ENCODE peak calls at places on chromosome 1, in nine cellular contexts. One of them, this sample, is unnamed.

GRCh38 chr1:222283147-222283768 is 264.6 kb downstream of the HHIPL2 start:
- DNase-seq in NCI-H1436: no peak
- DNase-seq in DMS153: no peak
- DNase-seq in epithelial cell of esophagus: peak
- DNase-seq in NCI-H187: no peak
- DNase-seq in Calu3: no peak
- DNase-seq in HAP-1: no peak
- DNase-seq in activated T-cell treated with anti-CD3 and anti-CD28 coated beads, Interleukin-2, amount 50 U/mL, for 1 hour: no peak
- DNase-seq in astrocyte of the spinal cord: peak
- DNase-seq in this sample: no peak

GRCh38 chr1:14777516-14778506 is 179.3 kb downstream of the KAZN start:
- DNase-seq in NCI-H1436: no peak
- DNase-seq in DMS153: no peak
- DNase-seq in epithelial cell of esophagus: no peak
- DNase-seq in NCI-H187: no peak
- DNase-seq in Calu3: no peak
- DNase-seq in HAP-1: no peak
- DNase-seq in activated T-cell treated with anti-CD3 and anti-CD28 coated beads, Interleukin-2, amount 50 U/mL, for 1 hour: no peak
- DNase-seq in astrocyte of the spinal cord: no peak
- DNase-seq in this sample: no peak

GRCh38 chr1:181101581-181102226 is 13.2 kb downstream of the IER5 start:
- DNase-seq in NCI-H1436: no peak
- DNase-seq in DMS153: peak
- DNase-seq in epithelial cell of esophagus: no peak
- DNase-seq in NCI-H187: peak
- DNase-seq in Calu3: no peak
- DNase-seq in HAP-1: no peak
- DNase-seq in activated T-cell treated with anti-CD3 and anti-CD28 coated beads, Interleukin-2, amount 50 U/mL, for 1 hour: no peak
- DNase-seq in astrocyte of the spinal cord: peak
- DNase-seq in this sample: peak

GRCh38 chr1:95451054-95451453 is 217.0 kb downstream of the RWDD3 start:
- DNase-seq in NCI-H1436: no peak
- DNase-seq in DMS153: no peak
- DNase-seq in epithelial cell of esophagus: peak
- DNase-seq in NCI-H187: no peak
- DNase-seq in Calu3: peak
- DNase-seq in HAP-1: peak
- DNase-seq in activated T-cell treated with anti-CD3 and anti-CD28 coated beads, Interleukin-2, amount 50 U/mL, for 1 hour: no peak
- DNase-seq in astrocyte of the spinal cord: no peak
- DNase-seq in this sample: no peak

GRCh38 chr1:187121661-187122060 is 292.9 kb downstream of the PLA2G4A start:
- DNase-seq in NCI-H1436: no peak
- DNase-seq in DMS153: no peak
- DNase-seq in epithelial cell of esophagus: no peak
- DNase-seq in NCI-H187: no peak
- DNase-seq in Calu3: no peak
- DNase-seq in HAP-1: no peak
- DNase-seq in activated T-cell treated with anti-CD3 and anti-CD28 coated beads, Interleukin-2, amount 50 U/mL, for 1 hour: no peak
- DNase-seq in astrocyte of the spinal cord: no peak
- DNase-seq in this sample: no peak

GRCh38 chr1:178337091-178337726 is 159.6 kb downstream of the CLEC20A start:
- DNase-seq in NCI-H1436: no peak
- DNase-seq in DMS153: no peak
- DNase-seq in epithelial cell of esophagus: no peak
- DNase-seq in NCI-H187: no peak
- DNase-seq in Calu3: no peak
- DNase-seq in HAP-1: no peak
- DNase-seq in activated T-cell treated with anti-CD3 and anti-CD28 coated beads, Interleukin-2, amount 50 U/mL, for 1 hour: no peak
- DNase-seq in astrocyte of the spinal cord: no peak
- DNase-seq in this sample: no peak

GRCh38 chr1:230160957-230161771 is 94.1 kb downstream of the GALNT2 start:
- DNase-seq in NCI-H1436: no peak
- DNase-seq in DMS153: peak
- DNase-seq in epithelial cell of esophagus: peak
- DNase-seq in NCI-H187: no peak
- DNase-seq in Calu3: no peak
- DNase-seq in HAP-1: no peak
- DNase-seq in activated T-cell treated with anti-CD3 and anti-CD28 coated beads, Interleukin-2, amount 50 U/mL, for 1 hour: no peak
- DNase-seq in astrocyte of the spinal cord: no peak
- DNase-seq in this sample: peak

GRCh38 chr1:222641269-222641948 is 23.5 kb downstream of the MIA3 start:
- DNase-seq in NCI-H1436: no peak
- DNase-seq in DMS153: no peak
- DNase-seq in epithelial cell of esophagus: peak
- DNase-seq in NCI-H187: no peak
- DNase-seq in Calu3: no peak
- DNase-seq in HAP-1: no peak
- DNase-seq in activated T-cell treated with anti-CD3 and anti-CD28 coated beads, Interleukin-2, amount 50 U/mL, for 1 hour: no peak
- DNase-seq in astrocyte of the spinal cord: no peak
- DNase-seq in this sample: no peak

GRCh38 chr1:225479341-225479740 is 51.5 kb upstream of the LBR start:
- DNase-seq in NCI-H1436: no peak
- DNase-seq in DMS153: no peak
- DNase-seq in epithelial cell of esophagus: no peak
- DNase-seq in NCI-H187: no peak
- DNase-seq in Calu3: no peak
- DNase-seq in HAP-1: no peak
- DNase-seq in activated T-cell treated with anti-CD3 and anti-CD28 coated beads, Interleukin-2, amount 50 U/mL, for 1 hour: no peak
- DNase-seq in astrocyte of the spinal cord: no peak
- DNase-seq in this sample: no peak

GRCh38 chr1:10319750-10320149 is 79.1 kb upstream of the PGD start:
- DNase-seq in NCI-H1436: no peak
- DNase-seq in DMS153: no peak
- DNase-seq in epithelial cell of esophagus: no peak
- DNase-seq in NCI-H187: no peak
- DNase-seq in Calu3: no peak
- DNase-seq in HAP-1: no peak
- DNase-seq in activated T-cell treated with anti-CD3 and anti-CD28 coated beads, Interleukin-2, amount 50 U/mL, for 1 hour: no peak
- DNase-seq in astrocyte of the spinal cord: no peak
- DNase-seq in this sample: no peak

GRCh38 chr1:50476800-50477199 is 53.6 kb upstream of the DMRTA2 start:
- DNase-seq in NCI-H1436: no peak
- DNase-seq in DMS153: no peak
- DNase-seq in epithelial cell of esophagus: no peak
- DNase-seq in NCI-H187: no peak
- DNase-seq in Calu3: no peak
- DNase-seq in HAP-1: no peak
- DNase-seq in activated T-cell treated with anti-CD3 and anti-CD28 coated beads, Interleukin-2, amount 50 U/mL, for 1 hour: no peak
- DNase-seq in astrocyte of the spinal cord: no peak
- DNase-seq in this sample: no peak

GRCh38 chr1:237873487-237873927 is 17.2 kb downstream of the ZP4 start:
- DNase-seq in NCI-H1436: no peak
- DNase-seq in DMS153: peak
- DNase-seq in epithelial cell of esophagus: peak
- DNase-seq in NCI-H187: no peak
- DNase-seq in Calu3: peak
- DNase-seq in HAP-1: peak
- DNase-seq in activated T-cell treated with anti-CD3 and anti-CD28 coated beads, Interleukin-2, amount 50 U/mL, for 1 hour: no peak
- DNase-seq in astrocyte of the spinal cord: peak
- DNase-seq in this sample: no peak

GRCh38 chr1:99639945-99640344 is 6.0 kb upstream of the PALMD start:
- DNase-seq in NCI-H1436: no peak
- DNase-seq in DMS153: no peak
- DNase-seq in epithelial cell of esophagus: no peak
- DNase-seq in NCI-H187: no peak
- DNase-seq in Calu3: no peak
- DNase-seq in HAP-1: no peak
- DNase-seq in activated T-cell treated with anti-CD3 and anti-CD28 coated beads, Interleukin-2, amount 50 U/mL, for 1 hour: no peak
- DNase-seq in astrocyte of the spinal cord: no peak
- DNase-seq in this sample: no peak

GRCh38 chr1:227884370-227885134 is 63.2 kb downstream of the WNT9A start:
- DNase-seq in NCI-H1436: no peak
- DNase-seq in DMS153: no peak
- DNase-seq in epithelial cell of esophagus: no peak
- DNase-seq in NCI-H187: no peak
- DNase-seq in Calu3: no peak
- DNase-seq in HAP-1: no peak
- DNase-seq in activated T-cell treated with anti-CD3 and anti-CD28 coated beads, Interleukin-2, amount 50 U/mL, for 1 hour: peak
- DNase-seq in astrocyte of the spinal cord: no peak
- DNase-seq in this sample: no peak

GRCh38 chr1:5725406-5725805 is 266.8 kb downstream of the NPHP4 start:
- DNase-seq in NCI-H1436: no peak
- DNase-seq in DMS153: no peak
- DNase-seq in epithelial cell of esophagus: no peak
- DNase-seq in NCI-H187: no peak
- DNase-seq in Calu3: no peak
- DNase-seq in HAP-1: no peak
- DNase-seq in activated T-cell treated with anti-CD3 and anti-CD28 coated beads, Interleukin-2, amount 50 U/mL, for 1 hour: no peak
- DNase-seq in astrocyte of the spinal cord: no peak
- DNase-seq in this sample: no peak